ENCODE peak calls at places on chromosomes 2 and 18, in four cellular contexts. One of them, this sample, is unnamed.

GRCh38 chr2:85250045-85250444 is 77.7 kb downstream of the TGOLN2 start:
- DNase-seq in effector memory CD4-positive, alpha-beta T cell: no peak
- DNase-seq in right cardiac atrium: peak; percentile 47
- DNase-seq in prostate gland: no peak
- DNase-seq in this sample: no peak

GRCh38 chr18:25814841-25815458 is 275.5 kb downstream of the SS18 start:
- DNase-seq in effector memory CD4-positive, alpha-beta T cell: no peak
- DNase-seq in right cardiac atrium: no peak
- DNase-seq in prostate gland: no peak
- DNase-seq in this sample: no peak

GRCh38 chr18:28147674-28148171 is 29.2 kb downstream of the CDH2 start:
- DNase-seq in effector memory CD4-positive, alpha-beta T cell: no peak
- DNase-seq in right cardiac atrium: peak; percentile 53
- DNase-seq in prostate gland: no peak
- DNase-seq in this sample: no peak

GRCh38 chr2:30979822-30980245 is 158.4 kb downstream of the GALNT14 start:
- DNase-seq in effector memory CD4-positive, alpha-beta T cell: no peak
- DNase-seq in right cardiac atrium: no peak
- DNase-seq in prostate gland: peak; percentile 17
- DNase-seq in this sample: no peak

GRCh38 chr2:9262671-9263171 is 56.1 kb downstream of the ASAP2 start:
- DNase-seq in effector memory CD4-positive, alpha-beta T cell: no peak
- DNase-seq in right cardiac atrium: no peak
- DNase-seq in prostate gland: no peak
- DNase-seq in this sample: no peak

GRCh38 chr2:30239308-30240161 is 8.2 kb downstream of the LBH start:
- DNase-seq in effector memory CD4-positive, alpha-beta T cell: peak; percentile 64
- DNase-seq in right cardiac atrium: peak; percentile 89
- DNase-seq in prostate gland: peak; percentile 23
- DNase-seq in this sample: peak; percentile 56

GRCh38 chr2:106344302-106344701 is 123.9 kb downstream of the RGPD3 start:
- DNase-seq in effector memory CD4-positive, alpha-beta T cell: no peak
- DNase-seq in right cardiac atrium: no peak
- DNase-seq in prostate gland: no peak
- DNase-seq in this sample: no peak

GRCh38 chr18:53625997-53626599 is 598.4 kb downstream of the MBD2 start:
- DNase-seq in effector memory CD4-positive, alpha-beta T cell: no peak
- DNase-seq in right cardiac atrium: no peak
- DNase-seq in prostate gland: no peak
- DNase-seq in this sample: no peak

GRCh38 chr18:52348209-52348608 is 8.2 kb downstream of the DCC start:
- DNase-seq in effector memory CD4-positive, alpha-beta T cell: no peak
- DNase-seq in right cardiac atrium: no peak
- DNase-seq in prostate gland: no peak
- DNase-seq in this sample: no peak

GRCh38 chr18:6561029-6561861 is 146.5 kb upstream of the L3MBTL4 start:
- DNase-seq in effector memory CD4-positive, alpha-beta T cell: no peak
- DNase-seq in right cardiac atrium: peak; percentile 88
- DNase-seq in prostate gland: no peak
- DNase-seq in this sample: peak; percentile 87

GRCh38 chr2:235433860-235434259 is 60.0 kb upstream of the AGAP1 start:
- DNase-seq in effector memory CD4-positive, alpha-beta T cell: no peak
- DNase-seq in right cardiac atrium: peak; percentile 85
- DNase-seq in prostate gland: peak; percentile 33
- DNase-seq in this sample: peak; percentile 43

GRCh38 chr2:106191511-106192016 is 2.5 kb downstream of the UXS1 start:
- DNase-seq in effector memory CD4-positive, alpha-beta T cell: no peak
- DNase-seq in right cardiac atrium: no peak
- DNase-seq in prostate gland: no peak
- DNase-seq in this sample: no peak

GRCh38 chr18:28159055-28159454 is 17.9 kb downstream of the CDH2 start:
- DNase-seq in effector memory CD4-positive, alpha-beta T cell: no peak
- DNase-seq in right cardiac atrium: no peak
- DNase-seq in prostate gland: no peak
- DNase-seq in this sample: no peak

GRCh38 chr2:238094438-238095022 is 5.6 kb upstream of the ESPNL start:
- DNase-seq in effector memory CD4-positive, alpha-beta T cell: no peak
- DNase-seq in right cardiac atrium: no peak
- DNase-seq in prostate gland: no peak
- DNase-seq in this sample: no peak

GRCh38 chr2:79771530-79771929 is 258.7 kb downstream of the CTNNA2 start:
- DNase-seq in effector memory CD4-positive, alpha-beta T cell: no peak
- DNase-seq in right cardiac atrium: no peak
- DNase-seq in prostate gland: no peak
- DNase-seq in this sample: no peak

GRCh38 chr2:12440731-12441130 is 276.0 kb upstream of the TRIB2 start:
- DNase-seq in effector memory CD4-positive, alpha-beta T cell: no peak
- DNase-seq in right cardiac atrium: no peak
- DNase-seq in prostate gland: no peak
- DNase-seq in this sample: no peak

GRCh38 chr2:12442627-12442928 is 274.2 kb upstream of the TRIB2 start:
- DNase-seq in effector memory CD4-positive, alpha-beta T cell: no peak
- DNase-seq in right cardiac atrium: no peak
- DNase-seq in prostate gland: no peak
- DNase-seq in this sample: no peak

GRCh38 chr2:12436483-12436882 is 280.3 kb upstream of the TRIB2 start:
- DNase-seq in effector memory CD4-positive, alpha-beta T cell: no peak
- DNase-seq in right cardiac atrium: no peak
- DNase-seq in prostate gland: no peak
- DNase-seq in this sample: no peak

GRCh38 chr2:12437144-12437543 is 279.6 kb upstream of the TRIB2 start:
- DNase-seq in effector memory CD4-positive, alpha-beta T cell: no peak
- DNase-seq in right cardiac atrium: no peak
- DNase-seq in prostate gland: no peak
- DNase-seq in this sample: no peak

GRCh38 chr2:12441750-12442626 is 274.7 kb upstream of the TRIB2 start:
- DNase-seq in effector memory CD4-positive, alpha-beta T cell: no peak
- DNase-seq in right cardiac atrium: no peak
- DNase-seq in prostate gland: no peak
- DNase-seq in this sample: no peak
- H3K27ac ChIP-seq in effector memory CD4-positive, alpha-beta T cell: no peak overlapping the region
- H3K27ac ChIP-seq in right cardiac atrium: no peak overlapping the region
- H3K27ac ChIP-seq in prostate gland: no peak overlapping the region
- H3K27ac ChIP-seq in this sample: no peak overlapping the region

GRCh38 chr2:171482308-171482707 is 40.0 kb upstream of the CYBRD1 start:
- DNase-seq in effector memory CD4-positive, alpha-beta T cell: no peak
- DNase-seq in right cardiac atrium: no peak
- DNase-seq in prostate gland: no peak
- DNase-seq in this sample: no peak
- H3K27ac ChIP-seq in effector memory CD4-positive, alpha-beta T cell: no peak overlapping the region
- H3K27ac ChIP-seq in right cardiac atrium: no peak overlapping the region
- H3K27ac ChIP-seq in prostate gland: no peak overlapping the region
- H3K27ac ChIP-seq in this sample: no peak overlapping the region

GRCh38 chr2:19507137-19507536 is 148.7 kb upstream of the OSR1 start:
- DNase-seq in effector memory CD4-positive, alpha-beta T cell: no peak
- DNase-seq in right cardiac atrium: no peak
- DNase-seq in prostate gland: no peak
- DNase-seq in this sample: no peak
- H3K27ac ChIP-seq in effector memory CD4-positive, alpha-beta T cell: no peak overlapping the region
- H3K27ac ChIP-seq in right cardiac atrium: no peak overlapping the region
- H3K27ac ChIP-seq in prostate gland: no peak overlapping the region
- H3K27ac ChIP-seq in this sample: no peak overlapping the region

GRCh38 chr18:24024425-24024824 is 9.9 kb downstream of the TTC39C start:
- DNase-seq in effector memory CD4-positive, alpha-beta T cell: no peak
- DNase-seq in right cardiac atrium: no peak
- DNase-seq in prostate gland: no peak
- DNase-seq in this sample: no peak

GRCh38 chr18:24026457-24026856 is 11.9 kb downstream of the TTC39C start:
- DNase-seq in effector memory CD4-positive, alpha-beta T cell: no peak
- DNase-seq in right cardiac atrium: no peak
- DNase-seq in prostate gland: no peak
- DNase-seq in this sample: no peak

GRCh38 chr18:24021505-24021904 is 7.0 kb downstream of the TTC39C start:
- DNase-seq in effector memory CD4-positive, alpha-beta T cell: no peak
- DNase-seq in right cardiac atrium: no peak
- DNase-seq in prostate gland: no peak
- DNase-seq in this sample: no peak

GRCh38 chr18:24022141-24022540 is 7.6 kb downstream of the TTC39C start:
- DNase-seq in effector memory CD4-positive, alpha-beta T cell: no peak
- DNase-seq in right cardiac atrium: no peak
- DNase-seq in prostate gland: no peak
- DNase-seq in this sample: no peak

DNA sequence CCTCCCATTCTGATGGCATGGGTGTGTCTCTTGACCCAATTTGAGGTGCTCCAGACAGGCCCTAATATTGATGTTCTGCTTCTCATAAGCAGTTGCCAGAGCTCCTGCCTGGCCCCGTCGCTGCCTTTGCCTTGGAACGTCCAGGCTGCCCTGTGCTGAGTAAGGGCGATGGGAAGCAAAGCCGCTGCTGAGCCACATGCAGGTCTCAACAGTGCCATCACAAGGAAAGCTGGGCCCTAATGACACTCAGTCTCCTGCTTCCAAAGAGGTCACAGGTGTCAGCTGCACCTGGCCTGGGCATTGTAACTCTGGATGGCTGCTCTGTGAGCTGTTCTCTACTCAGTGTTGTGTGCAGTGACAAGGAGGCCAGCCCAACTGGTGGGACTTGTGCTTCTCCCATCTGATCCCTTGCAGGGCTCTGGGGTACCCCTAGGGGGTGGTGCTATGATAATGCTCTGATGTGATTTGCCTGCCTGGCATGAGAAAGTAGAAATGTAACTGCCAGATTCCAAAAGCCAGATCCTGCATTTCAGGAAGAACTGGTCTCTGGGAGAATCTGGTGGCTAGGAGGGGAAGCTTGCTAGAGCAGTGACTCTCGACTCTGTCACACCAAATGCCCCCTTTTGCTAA is 8.7 kb downstream of the TTC39C start:
- DNase-seq in effector memory CD4-positive, alpha-beta T cell: no peak
- DNase-seq in right cardiac atrium: no peak
- DNase-seq in prostate gland: peak; percentile 53
- DNase-seq in this sample: no peak
- H3K27ac ChIP-seq in effector memory CD4-positive, alpha-beta T cell: no peak overlapping the region
- H3K27ac ChIP-seq in right cardiac atrium: no peak overlapping the region
- H3K27ac ChIP-seq in prostate gland: no peak overlapping the region
- H3K27ac ChIP-seq in this sample: no peak overlapping the region

DNA sequence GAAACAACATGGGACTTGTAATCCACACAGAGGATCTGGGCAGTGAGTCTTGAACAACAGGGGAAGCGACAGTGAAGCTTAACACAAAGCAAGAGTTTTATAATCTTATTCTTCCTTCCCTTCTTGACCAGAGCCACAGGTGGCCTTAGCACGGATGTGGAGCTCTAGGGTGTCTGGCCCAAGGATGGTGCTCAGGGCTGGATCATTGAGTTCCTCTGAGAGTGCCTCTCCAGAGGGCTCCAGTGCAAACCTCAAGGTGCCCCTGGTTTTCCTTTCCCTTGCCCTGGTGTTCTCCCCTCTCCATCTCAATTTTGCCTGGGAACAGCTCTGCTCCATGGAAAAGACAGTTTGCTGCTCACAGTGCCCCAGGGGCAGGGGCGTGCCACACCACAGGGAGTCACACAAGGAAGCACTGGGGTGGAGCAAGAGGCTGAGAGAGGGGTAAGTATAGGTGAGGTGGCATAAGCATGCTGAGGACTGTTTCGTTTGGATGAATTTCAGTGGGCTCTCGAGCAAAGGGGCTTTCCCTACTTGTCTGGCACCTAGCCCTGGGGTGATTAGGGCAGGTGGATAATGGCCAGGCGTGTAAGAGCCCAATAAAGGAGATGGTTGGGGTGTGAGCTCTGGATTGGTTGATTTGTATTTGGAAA is 88.6 kb upstream of the B3GNT7 start:
- DNase-seq in effector memory CD4-positive, alpha-beta T cell: no peak
- DNase-seq in right cardiac atrium: no peak
- DNase-seq in prostate gland: no peak
- DNase-seq in this sample: peak; percentile 71
- H3K27ac ChIP-seq in effector memory CD4-positive, alpha-beta T cell: no peak overlapping the region
- H3K27ac ChIP-seq in right cardiac atrium: no peak overlapping the region
- H3K27ac ChIP-seq in prostate gland: no peak overlapping the region
- H3K27ac ChIP-seq in this sample: no peak overlapping the region

GRCh38 chr2:36464006-36464721 is 108.6 kb downstream of the CRIM1 start:
- DNase-seq in effector memory CD4-positive, alpha-beta T cell: no peak
- DNase-seq in right cardiac atrium: no peak
- DNase-seq in prostate gland: no peak
- DNase-seq in this sample: no peak

GRCh38 chr2:36461039-36461681 is 105.6 kb downstream of the CRIM1 start:
- DNase-seq in effector memory CD4-positive, alpha-beta T cell: no peak
- DNase-seq in right cardiac atrium: no peak
- DNase-seq in prostate gland: no peak
- DNase-seq in this sample: no peak

GRCh38 chr2:36462311-36462710 is 106.7 kb downstream of the CRIM1 start:
- DNase-seq in effector memory CD4-positive, alpha-beta T cell: no peak
- DNase-seq in right cardiac atrium: no peak
- DNase-seq in prostate gland: no peak
- DNase-seq in this sample: no peak

GRCh38 chr2:36466135-36466534 is 110.6 kb downstream of the CRIM1 start:
- DNase-seq in effector memory CD4-positive, alpha-beta T cell: no peak
- DNase-seq in right cardiac atrium: no peak
- DNase-seq in prostate gland: no peak
- DNase-seq in this sample: no peak

GRCh38 chr2:36463365-36463764 is 107.8 kb downstream of the CRIM1 start:
- DNase-seq in effector memory CD4-positive, alpha-beta T cell: no peak
- DNase-seq in right cardiac atrium: no peak
- DNase-seq in prostate gland: no peak
- DNase-seq in this sample: no peak
- H3K27ac ChIP-seq in effector memory CD4-positive, alpha-beta T cell: no peak overlapping the region
- H3K27ac ChIP-seq in right cardiac atrium: no peak overlapping the region
- H3K27ac ChIP-seq in prostate gland: no peak overlapping the region
- H3K27ac ChIP-seq in this sample: no peak overlapping the region

GRCh38 chr2:31983762-31984467 is 26.9 kb downstream of the MEMO1 start:
- DNase-seq in effector memory CD4-positive, alpha-beta T cell: no peak
- DNase-seq in right cardiac atrium: no peak
- DNase-seq in prostate gland: no peak
- DNase-seq in this sample: no peak
- H3K27ac ChIP-seq in effector memory CD4-positive, alpha-beta T cell: no peak overlapping the region
- H3K27ac ChIP-seq in right cardiac atrium: no peak overlapping the region
- H3K27ac ChIP-seq in prostate gland: no peak overlapping the region
- H3K27ac ChIP-seq in this sample: no peak overlapping the region

This sample was measured in lung.